ENCODE peak calls at places on chromosomes 16 and 17, in five cellular contexts. N, C, Z, U and K are unnamed samples.

GRCh38 chr16:88026964-88027938 is 76.0 kb downstream of the BANP start:
- DNase-seq in U (no peak), C (no peak), N (no peak), Z (no peak), K (no peak)

GRCh38 chr16:17431012-17431411 is 39.7 kb downstream of the XYLT1 start:
- DNase-seq in N (no peak), U (no peak), Z (peak), C (no peak), K (no peak)

GRCh38 chr17:76697702-76698465 is 12.9 kb downstream of the MXRA7 start:
- DNase-seq in U (peak), N (no peak), C (peak), Z (peak), K (no peak)

GRCh38 chr17:30600062-30600829 is 123.0 kb downstream of the GOSR1 start:
- DNase-seq in C (peak), N (peak), Z (peak), U (peak), K (no peak)

GRCh38 chr17:64938925-64939474 is 19.7 kb upstream of the LRRC37A3 start:
- DNase-seq in Z (peak), U (peak), N (peak), C (peak), K (no peak)

GRCh38 chr17:77445908-77446535 is 305.3 kb downstream of the SEC14L1 start:
- DNase-seq in U (no peak), N (peak), C (peak), Z (no peak), K (no peak)

GRCh38 chr16:4800290-4801041 is 2.0 kb downstream of the ROGDI start:
- DNase-seq in N (peak), U (peak), Z (no peak), C (peak), K (no peak)

GRCh38 chr16:70708381-70709253 is 22.8 kb upstream of the MTSS2 start:
- DNase-seq in C (no peak), N (no peak), Z (no peak), U (no peak), K (no peak)

GRCh38 chr17:385195-385835 is 32.7 kb upstream of the RPH3AL start:
- DNase-seq in C (no peak), Z (no peak), U (peak), N (peak), K (no peak)

GRCh38 chr17:19753661-19754463 is 5.8 kb upstream of the ALDH3A1 start:
- DNase-seq in C (no peak), Z (no peak), N (peak), U (no peak), K (no peak)

GRCh38 chr16:3023415-3023668 is 400 bp downstream of the HCFC1R1 start:
- DNase-seq in C (no peak), Z (peak), U (no peak), N (no peak), K (peak)

GRCh38 chr16:19783363-19783762 is 65.3 kb downstream of the IQCK start:
- DNase-seq in Z (no peak), N (no peak), U (no peak), C (no peak), K (no peak)

GRCh38 chr17:83019376-83019775 is 60.0 kb upstream of the METRNL start:
- DNase-seq in U (no peak), C (no peak), N (no peak), Z (no peak), K (no peak)

GRCh38 chr17:76678330-76678729 is 32.4 kb downstream of the MXRA7 start:
- DNase-seq in Z (no peak), N (no peak), U (no peak), C (no peak), K (no peak)

GRCh38 chr16:56488035-56488434 is 31.8 kb downstream of the BBS2 start:
- DNase-seq in N (no peak), Z (no peak), C (no peak), U (peak), K (no peak)

GRCh38 chr17:45320349-45320930 is 3.6 kb upstream of the MAP3K14 start:
- DNase-seq in U (no peak), C (no peak), Z (peak), N (peak), K (peak)

GRCh38 chr16:12320298-12320706 is 343.8 kb downstream of the SNX29 start:
- DNase-seq in C (no peak), N (no peak), Z (peak), U (no peak), K (no peak)

GRCh38 chr16:73663720-73664119 is 615.8 kb upstream of the ZFHX3 start:
- DNase-seq in U (no peak), N (no peak), C (no peak), Z (no peak), K (no peak)

GRCh38 chr16:89406277-89406888 is 84.0 kb downstream of the ANKRD11 start:
- DNase-seq in N (no peak), Z (no peak), U (no peak), C (no peak), K (no peak)

GRCh38 chr17:9274119-9274445 is 252.8 kb downstream of the NTN1 start:
- DNase-seq in U (no peak), N (no peak), Z (no peak), C (no peak), K (no peak)

GRCh38 chr17:63740464-63741181 is 976 bp downstream of the STRADA start:
- DNase-seq in Z (peak), N (no peak), C (no peak), U (no peak), K (no peak)

GRCh38 chr17:75090871-75091854 is 3.4 kb downstream of the SLC16A5 start:
- DNase-seq in C (no peak), N (no peak), U (no peak), Z (no peak), K (no peak)

GRCh38 chr17:75094871-75095399 is 7.2 kb downstream of the SLC16A5 start:
- DNase-seq in Z (no peak), U (no peak), C (no peak), N (no peak), K (no peak)

GRCh38 chr17:75091855-75092327 is 4.1 kb downstream of the SLC16A5 start:
- DNase-seq in U (no peak), N (no peak), Z (no peak), C (no peak), K (no peak)

GRCh38 chr17:75096082-75096625 is 8.4 kb downstream of the SLC16A5 start:
- DNase-seq in N (peak), C (no peak), U (no peak), Z (peak), K (no peak)

GRCh38 chr17:75093543-75094158 is 5.9 kb downstream of the SLC16A5 start:
- DNase-seq in U (no peak), Z (no peak), N (peak), C (no peak), K (no peak)
- H3K4me3 ChIP-seq in U (no peak), Z (no peak), N (no peak), C (no peak), K (no peak)

DNA sequence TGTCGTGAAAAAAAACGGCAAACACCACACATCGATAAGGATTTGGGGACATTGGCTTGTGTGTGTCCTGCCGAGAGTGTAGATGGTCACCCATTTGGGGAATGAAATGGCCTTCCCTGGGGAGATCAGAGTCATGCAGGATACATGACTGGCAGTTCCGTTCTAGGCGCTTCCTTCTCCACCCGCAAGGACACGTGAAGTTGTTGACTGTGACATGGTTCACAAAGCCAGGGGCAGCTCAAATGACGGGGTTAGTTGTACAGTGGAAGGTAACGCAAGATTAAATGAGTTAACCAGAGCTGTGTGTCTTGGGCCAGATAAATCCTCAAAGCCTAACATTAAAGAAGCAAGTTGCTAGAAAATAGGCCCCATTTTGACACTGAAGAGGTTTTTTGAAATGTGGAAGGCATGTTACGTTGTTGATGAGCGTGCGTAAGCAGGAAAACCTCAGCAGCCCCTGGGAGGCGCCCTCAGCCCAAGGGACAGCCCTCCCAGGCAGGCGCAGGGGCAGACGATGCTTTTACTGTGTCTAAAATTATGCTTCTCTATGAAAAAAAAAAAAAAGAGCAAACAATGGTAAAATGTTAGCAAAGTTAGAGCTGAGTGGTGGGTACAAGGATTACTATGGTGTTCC is 35.9 kb upstream of the CHMP6 start:
- DNase-seq in C (no peak), Z (no peak), U (no peak), N (peak), K (no peak)
- TF ChIP-seq CTCF in C (no peak), Z (no peak), U (peak), N (no peak), K (no peak)

GRCh38 chr17:37391146-37391545 is 15.4 kb downstream of the C17orf78 start:
- DNase-seq in N (no peak), C (no peak), U (no peak), Z (peak), K (no peak)

GRCh38 chr17:37393352-37393751 is 13.3 kb downstream of the ACACA start:
- DNase-seq in C (no peak), Z (no peak), U (peak), N (no peak), K (no peak)

GRCh38 chr17:37388266-37388665 is 12.5 kb downstream of the C17orf78 start:
- DNase-seq in C (no peak), Z (peak), U (no peak), N (no peak), K (no peak)

GRCh38 chr17:37389160-37389559 is 13.4 kb downstream of the C17orf78 start:
- DNase-seq in C (no peak), U (no peak), N (no peak), Z (no peak), K (no peak)

DNA sequence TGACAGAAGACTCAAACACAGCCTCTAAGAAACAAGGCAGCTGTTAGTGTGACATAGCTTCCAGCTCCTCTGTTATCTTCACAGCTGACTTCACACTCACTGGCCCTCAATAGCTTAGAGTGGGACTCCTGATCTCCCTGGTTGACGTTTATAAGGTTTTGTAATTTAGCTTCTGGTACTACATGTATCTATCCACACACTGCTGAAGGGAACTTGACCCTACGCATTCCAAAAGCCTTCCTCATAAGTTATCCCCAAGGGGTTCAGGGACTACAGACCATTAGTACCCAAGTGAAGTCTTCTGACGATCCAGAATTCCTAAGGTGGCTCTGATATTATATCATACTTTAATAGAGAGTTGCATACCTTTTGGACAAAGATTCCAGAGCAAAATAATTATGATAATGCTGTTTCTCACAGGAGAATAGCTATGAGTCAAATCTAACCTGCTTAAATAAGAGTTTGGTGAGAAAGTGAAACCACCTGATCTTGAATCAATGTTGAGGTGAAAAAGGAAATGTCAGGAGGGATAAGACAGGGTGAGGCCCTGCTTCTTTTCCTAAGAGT is 14.5 kb downstream of the ACACA start:
- DNase-seq in N (no peak), Z (peak), U (no peak), C (no peak), K (no peak)
- H3K4me3 ChIP-seq in N (no peak), Z (no peak), U (no peak), C (no peak), K (no peak)

GRCh38 chr17:58529275-58529674 is 14.8 kb upstream of the MTMR4 start:
- DNase-seq in N (no peak), C (no peak), Z (no peak), U (no peak), K (no peak)

GRCh38 chr17:58525239-58525638 is 10.8 kb upstream of the MTMR4 start:
- DNase-seq in U (no peak), Z (peak), C (no peak), N (no peak), K (peak)

GRCh38 chr17:58527949-58528348 is 13.5 kb upstream of the MTMR4 start:
- DNase-seq in U (no peak), N (no peak), C (no peak), Z (peak), K (no peak)

GRCh38 chr17:58528443-58528842 is 14.0 kb upstream of the MTMR4 start:
- DNase-seq in Z (no peak), U (no peak), C (no peak), N (no peak), K (no peak)

DNA sequence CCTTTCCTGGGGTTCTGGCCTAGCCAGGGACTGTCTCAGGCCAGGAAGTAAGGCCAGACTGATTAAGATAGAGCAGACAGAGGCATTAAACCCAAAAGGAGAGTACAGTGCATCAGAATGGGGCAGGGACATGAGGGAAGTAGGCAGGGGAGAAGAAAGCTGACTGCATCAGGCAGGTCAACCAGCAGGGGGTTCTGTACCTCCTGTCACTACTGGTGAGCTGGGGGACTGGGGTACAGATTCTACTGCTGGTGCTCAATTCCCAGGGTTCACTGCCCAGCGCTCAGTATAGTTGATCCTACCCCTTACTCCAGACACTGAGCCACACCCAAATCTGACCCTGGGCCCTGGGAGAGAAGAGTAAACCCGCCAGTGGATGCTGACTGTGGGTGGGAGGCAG is 12.9 kb upstream of the MTMR4 start:
- DNase-seq in N (no peak), Z (no peak), U (no peak), C (no peak), K (no peak)
- TF ChIP-seq CTCF in N (no peak), Z (peak), U (peak), C (no peak), K (peak)

DNA sequence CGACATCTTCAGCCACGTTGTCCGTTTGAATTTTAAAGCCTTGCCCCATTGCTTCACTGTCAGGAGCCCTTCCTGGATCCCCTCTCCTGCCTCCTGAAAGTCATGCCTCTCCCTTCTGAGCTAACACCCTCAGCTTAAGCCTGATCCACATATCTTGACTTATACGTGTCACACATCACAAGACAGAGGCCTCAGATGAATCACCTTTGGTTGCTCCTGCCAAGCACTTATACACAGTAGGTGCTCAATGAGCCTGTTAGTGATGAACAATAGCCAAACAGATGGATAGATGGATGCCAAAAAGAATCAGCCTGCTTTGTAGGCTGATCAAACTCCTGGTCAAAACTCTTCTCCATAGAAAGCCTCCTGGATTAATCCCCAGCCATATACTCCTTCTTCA is 31.8 kb downstream of the PITPNM3 start:
- DNase-seq in C (no peak), U (no peak), Z (peak), N (no peak), K (no peak)
- H3K4me3 ChIP-seq in C (no peak), U (no peak), Z (no peak), N (no peak), K (no peak)